ENCODE peak calls at places on chromosomes 6 and 20, in eight cellular contexts. M is CD4-positive, alpha-beta memory T cell; N is cardiac muscle cell; K is K562; Q is effector memory CD4-positive, alpha-beta T cell; Z is mammary epithelial cell; S is A549; F is ascending aorta. D is an unnamed sample. For H3K4me1, the result is how much of the 10 kb centered on the place peaks cover.

GRCh38 chr20:14477125-14477524 is 139.7 kb upstream of the FLRT3 start:
- DNase-seq in M (no peak), N (no peak), K (no peak), Q (no peak), Z (peak), S (peak), F (no peak), D (no peak)

GRCh38 chr20:32235331-32236047 is 27.8 kb downstream of the POFUT1 start:
- DNase-seq in M (no peak), N (no peak), K (no peak), Q (no peak), Z (no peak), S (no peak), F (no peak), D (no peak)

GRCh38 chr6:160917581-160917980 is 74.0 kb upstream of the MAP3K4 start:
- DNase-seq in M (no peak), N (no peak), K (no peak), Q (no peak), Z (no peak), S (no peak), F (no peak), D (no peak)

GRCh38 chr20:4949833-4950178 is 51.5 kb downstream of the SLC23A2 start:
- DNase-seq in M (peak), N (peak), K (no peak), Q (no peak), Z (peak), S (peak), F (no peak), D (peak)

GRCh38 chr6:85703359-85703758 is 60.7 kb upstream of the SYNCRIP start:
- DNase-seq in M (no peak), N (no peak), K (no peak), Q (no peak), Z (no peak), S (no peak), F (no peak), D (no peak)

GRCh38 chr6:131159578-131159977 is 24.3 kb downstream of the AKAP7 start:
- DNase-seq in M (no peak), N (no peak), K (no peak), Q (no peak), Z (peak), S (no peak), F (no peak), D (no peak)

GRCh38 chr6:140043357-140043756 is 668.9 kb upstream of the CITED2 start:
- DNase-seq in M (no peak), N (no peak), K (no peak), Q (no peak), Z (peak), S (peak), F (no peak), D (no peak)

GRCh38 chr6:129102741-129103140 is 219.8 kb downstream of the LAMA2 start:
- DNase-seq in M (no peak), N (no peak), K (no peak), Q (no peak), Z (no peak), S (no peak), F (peak), D (no peak)

GRCh38 chr6:132341646-132342045 is 59.6 kb downstream of the MOXD1 start:
- DNase-seq in M (no peak), N (no peak), K (no peak), Q (no peak), Z (no peak), S (no peak), F (no peak), D (no peak)

GRCh38 chr20:45339084-45339483 is 9.1 kb downstream of the SDC4 start:
- DNase-seq in M (no peak), N (no peak), K (peak), Q (no peak), Z (peak), S (no peak), F (no peak), D (no peak)
- H3K4me1 ChIP-seq in M (under half), N (half or more), K (half or more), Q (under half), Z (half or more), S (half or more), F (half or more), D (under half)

GRCh38 chr20:62370807-62371587 is 3.9 kb upstream of the LAMA5 start:
- DNase-seq in M (no peak), N (no peak), K (no peak), Q (no peak), Z (no peak), S (no peak), F (no peak), D (no peak)
- H3K4me1 ChIP-seq in M (under half), N (half or more), K (under half), Q (under half), Z (under half), S (half or more), F (half or more), D (under half)

GRCh38 chr6:15754706-15755079 is 91.9 kb upstream of the DTNBP1 start:
- DNase-seq in M (no peak), N (no peak), K (no peak), Q (no peak), Z (no peak), S (no peak), F (no peak), D (no peak)

GRCh38 chr6:15755555-15755954 is 92.7 kb upstream of the DTNBP1 start:
- DNase-seq in M (no peak), N (no peak), K (no peak), Q (no peak), Z (peak), S (no peak), F (no peak), D (no peak)

GRCh38 chr6:15751721-15752350 is 89.0 kb upstream of the DTNBP1 start:
- DNase-seq in M (no peak), N (no peak), K (no peak), Q (no peak), Z (no peak), S (no peak), F (no peak), D (no peak)

GRCh38 chr6:15754035-15754705 is 91.3 kb upstream of the DTNBP1 start:
- DNase-seq in M (no peak), N (no peak), K (peak), Q (no peak), Z (peak), S (no peak), F (no peak), D (no peak)

GRCh38 chr6:15752820-15753219 is 90.0 kb upstream of the DTNBP1 start:
- DNase-seq in M (no peak), N (peak), K (peak), Q (no peak), Z (no peak), S (peak), F (no peak), D (no peak)
- H3K4me1 ChIP-seq in M (under half), N (under half), K (under half), Q (under half), Z (under half), S (under half), F (under half), D (under half)

DNA sequence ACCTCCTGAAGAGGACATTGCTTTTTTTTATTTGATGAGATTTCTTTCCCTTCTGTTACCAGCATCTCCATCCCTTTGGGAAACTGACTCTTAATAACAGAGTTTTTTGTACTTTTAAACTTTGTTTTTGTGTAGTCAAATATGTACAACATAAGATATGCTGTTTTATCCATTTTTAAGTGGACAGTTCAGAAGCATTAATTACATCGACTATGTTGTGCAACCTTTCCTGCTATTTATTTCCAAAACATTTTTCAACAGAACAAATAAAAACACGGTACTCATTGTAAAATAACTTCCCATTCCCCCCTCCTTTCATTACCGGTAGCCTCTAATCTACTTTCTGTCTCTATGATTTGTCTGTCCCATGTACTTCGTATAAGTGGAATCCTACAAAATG is 11.2 kb upstream of the RIPK1 start:
- DNase-seq in M (no peak), N (no peak), K (no peak), Q (no peak), Z (no peak), S (no peak), F (no peak), D (no peak)
- H3K4me1 ChIP-seq in M (under half), N (under half), K (under half), Q (under half), Z (under half), S (under half), F (under half), D (under half)

D was measured in HAP-1.